ENCODE peak calls at places on chromosomes 3 and 15, in seven cellular contexts. One of them, this sample, is unnamed.

GRCh38 chr3:10804183-10804648 is 11.8 kb upstream of the SLC6A11 start:
- DNase-seq in stomach: no peak
- DNase-seq in adrenal gland: no peak
- DNase-seq in IMR-90: no peak
- DNase-seq in lower leg skin: peak
- DNase-seq in transverse colon: no peak
- DNase-seq in HCT116: peak
- DNase-seq in this sample: no peak

GRCh38 chr3:173876476-173876875 is 478.9 kb downstream of the NLGN1 start:
- DNase-seq in stomach: no peak
- DNase-seq in IMR-90: no peak
- DNase-seq in adrenal gland: no peak
- DNase-seq in HCT116: peak
- DNase-seq in lower leg skin: no peak
- DNase-seq in transverse colon: no peak
- DNase-seq in this sample: no peak

GRCh38 chr3:30012941-30013543 is 593.4 kb upstream of the TGFBR2 start:
- DNase-seq in transverse colon: peak
- DNase-seq in IMR-90: peak
- DNase-seq in HCT116: peak
- DNase-seq in stomach: peak
- DNase-seq in lower leg skin: peak
- DNase-seq in adrenal gland: peak
- DNase-seq in this sample: peak

GRCh38 chr3:140151321-140151720 is 216.3 kb downstream of the CLSTN2 start:
- DNase-seq in IMR-90: no peak
- DNase-seq in adrenal gland: no peak
- DNase-seq in lower leg skin: no peak
- DNase-seq in HCT116: no peak
- DNase-seq in stomach: no peak
- DNase-seq in transverse colon: no peak
- DNase-seq in this sample: no peak

GRCh38 chr3:66423791-66424190 is 77.0 kb downstream of the LRIG1 start:
- DNase-seq in stomach: no peak
- DNase-seq in lower leg skin: no peak
- DNase-seq in adrenal gland: no peak
- DNase-seq in HCT116: no peak
- DNase-seq in transverse colon: no peak
- DNase-seq in IMR-90: peak
- DNase-seq in this sample: no peak

GRCh38 chr15:89143503-89144162 is 55.4 kb downstream of the ABHD2 start:
- DNase-seq in lower leg skin: no peak
- DNase-seq in IMR-90: peak
- DNase-seq in transverse colon: no peak
- DNase-seq in HCT116: no peak
- DNase-seq in adrenal gland: peak
- DNase-seq in stomach: no peak
- DNase-seq in this sample: no peak

GRCh38 chr15:33149919-33150318 is 44.6 kb downstream of the FMN1 start:
- DNase-seq in stomach: no peak
- DNase-seq in lower leg skin: no peak
- DNase-seq in adrenal gland: no peak
- DNase-seq in IMR-90: peak
- DNase-seq in HCT116: no peak
- DNase-seq in transverse colon: no peak
- DNase-seq in this sample: no peak

GRCh38 chr15:42364529-42364928 is 5.2 kb downstream of the CAPN3 start:
- DNase-seq in IMR-90: no peak
- DNase-seq in HCT116: no peak
- DNase-seq in lower leg skin: no peak
- DNase-seq in stomach: no peak
- DNase-seq in transverse colon: no peak
- DNase-seq in adrenal gland: peak
- DNase-seq in this sample: no peak

GRCh38 chr15:56989411-56989924 is 71.0 kb downstream of the TCF12 start:
- DNase-seq in lower leg skin: no peak
- DNase-seq in IMR-90: peak
- DNase-seq in HCT116: no peak
- DNase-seq in adrenal gland: no peak
- DNase-seq in transverse colon: no peak
- DNase-seq in stomach: no peak
- DNase-seq in this sample: no peak

GRCh38 chr3:160018959-160019358 is 30.3 kb downstream of the IL12A start:
- DNase-seq in adrenal gland: no peak
- DNase-seq in stomach: no peak
- DNase-seq in HCT116: no peak
- DNase-seq in transverse colon: no peak
- DNase-seq in IMR-90: no peak
- DNase-seq in lower leg skin: no peak
- DNase-seq in this sample: no peak

GRCh38 chr15:68930268-68931022 is at the start of gene SPESP1:
- DNase-seq in HCT116: no peak
- DNase-seq in IMR-90: peak
- DNase-seq in lower leg skin: peak
- DNase-seq in transverse colon: peak
- DNase-seq in adrenal gland: peak
- DNase-seq in stomach: peak
- DNase-seq in this sample: no peak

GRCh38 chr15:88727439-88727838 is 75.8 kb upstream of the ACAN start:
- DNase-seq in transverse colon: no peak
- DNase-seq in lower leg skin: no peak
- DNase-seq in adrenal gland: no peak
- DNase-seq in stomach: peak
- DNase-seq in IMR-90: no peak
- DNase-seq in HCT116: no peak
- DNase-seq in this sample: no peak

GRCh38 chr3:46996689-46997452 is 17.4 kb downstream of the NBEAL2 start:
- DNase-seq in transverse colon: no peak
- DNase-seq in adrenal gland: no peak
- DNase-seq in HCT116: no peak
- DNase-seq in IMR-90: no peak
- DNase-seq in stomach: no peak
- DNase-seq in lower leg skin: no peak
- DNase-seq in this sample: no peak

GRCh38 chr3:171108066-171108465 is 81.5 kb upstream of the SLC2A2 start:
- DNase-seq in stomach: no peak
- DNase-seq in transverse colon: no peak
- DNase-seq in adrenal gland: peak
- DNase-seq in lower leg skin: no peak
- DNase-seq in IMR-90: peak
- DNase-seq in HCT116: peak
- DNase-seq in this sample: no peak

GRCh38 chr3:122691195-122691594 is 10.6 kb downstream of the PARP14 start:
- DNase-seq in HCT116: no peak
- DNase-seq in transverse colon: no peak
- DNase-seq in stomach: peak
- DNase-seq in IMR-90: peak
- DNase-seq in lower leg skin: no peak
- DNase-seq in adrenal gland: peak
- DNase-seq in this sample: no peak

GRCh38 chr3:195032106-195032759 is 238.7 kb downstream of the XXYLT1 start:
- DNase-seq in adrenal gland: no peak
- DNase-seq in IMR-90: no peak
- DNase-seq in lower leg skin: no peak
- DNase-seq in stomach: no peak
- DNase-seq in HCT116: no peak
- DNase-seq in transverse colon: no peak
- DNase-seq in this sample: no peak

GRCh38 chr3:74532446-74532845 is 82.0 kb downstream of the CNTN3 start:
- DNase-seq in HCT116: no peak
- DNase-seq in IMR-90: peak
- DNase-seq in adrenal gland: no peak
- DNase-seq in transverse colon: no peak
- DNase-seq in stomach: no peak
- DNase-seq in lower leg skin: peak
- DNase-seq in this sample: no peak

GRCh38 chr3:190972840-190973270 is 110.4 kb upstream of the GMNC start:
- DNase-seq in HCT116: no peak
- DNase-seq in IMR-90: no peak
- DNase-seq in adrenal gland: no peak
- DNase-seq in stomach: no peak
- DNase-seq in transverse colon: no peak
- DNase-seq in lower leg skin: no peak
- DNase-seq in this sample: no peak

GRCh38 chr3:45832691-45833090 is 9.2 kb downstream of the LZTFL1 start:
- DNase-seq in HCT116: peak
- DNase-seq in lower leg skin: no peak
- DNase-seq in adrenal gland: no peak
- DNase-seq in transverse colon: no peak
- DNase-seq in stomach: no peak
- DNase-seq in IMR-90: peak
- DNase-seq in this sample: no peak

GRCh38 chr15:59689626-59690236 is 611 bp upstream of the BNIP2 start:
- DNase-seq in stomach: peak
- DNase-seq in lower leg skin: peak
- DNase-seq in transverse colon: peak
- DNase-seq in adrenal gland: peak
- DNase-seq in HCT116: peak
- DNase-seq in IMR-90: peak
- DNase-seq in this sample: no peak

GRCh38 chr3:69913422-69913821 is 86.1 kb upstream of the SAMMSON start:
- DNase-seq in IMR-90: no peak
- DNase-seq in stomach: no peak
- DNase-seq in lower leg skin: no peak
- DNase-seq in HCT116: no peak
- DNase-seq in transverse colon: no peak
- DNase-seq in adrenal gland: no peak
- DNase-seq in this sample: no peak

GRCh38 chr3:196624907-196625306 is 14.6 kb upstream of the NRROS start:
- DNase-seq in lower leg skin: no peak
- DNase-seq in transverse colon: no peak
- DNase-seq in adrenal gland: peak
- DNase-seq in HCT116: no peak
- DNase-seq in stomach: no peak
- DNase-seq in IMR-90: no peak
- DNase-seq in this sample: no peak

GRCh38 chr3:3200632-3201212 is 21.2 kb upstream of the CRBN start:
- DNase-seq in HCT116: peak
- DNase-seq in IMR-90: peak
- DNase-seq in adrenal gland: peak
- DNase-seq in transverse colon: peak
- DNase-seq in stomach: peak
- DNase-seq in lower leg skin: peak
- DNase-seq in this sample: no peak

GRCh38 chr15:83920115-83920514 is 266.2 kb downstream of the ADAMTSL3 start:
- DNase-seq in HCT116: no peak
- DNase-seq in stomach: no peak
- DNase-seq in lower leg skin: no peak
- DNase-seq in IMR-90: no peak
- DNase-seq in transverse colon: no peak
- DNase-seq in adrenal gland: no peak
- DNase-seq in this sample: no peak

GRCh38 chr3:4741404-4742307 is 237.6 kb upstream of the BHLHE40 start:
- DNase-seq in lower leg skin: peak
- DNase-seq in IMR-90: peak
- DNase-seq in stomach: peak
- DNase-seq in adrenal gland: peak
- DNase-seq in HCT116: peak
- DNase-seq in transverse colon: peak
- DNase-seq in this sample: peak
- TF ChIP-seq POLR2A in lower leg skin: no peak
- TF ChIP-seq POLR2A in IMR-90: no peak
- TF ChIP-seq POLR2A in stomach: no peak
- TF ChIP-seq POLR2A in adrenal gland: peak
- TF ChIP-seq POLR2A in HCT116: no peak
- TF ChIP-seq POLR2A in transverse colon: no peak
- TF ChIP-seq POLR2A in this sample: no peak

GRCh38 chr3:129428382-129429079 is at the start of gene EFCAB12:
- DNase-seq in stomach: peak
- DNase-seq in lower leg skin: peak
- DNase-seq in HCT116: no peak
- DNase-seq in IMR-90: peak
- DNase-seq in transverse colon: peak
- DNase-seq in adrenal gland: peak
- DNase-seq in this sample: peak
- TF ChIP-seq POLR2A in stomach: no peak
- TF ChIP-seq POLR2A in lower leg skin: no peak
- TF ChIP-seq POLR2A in HCT116: no peak
- TF ChIP-seq POLR2A in IMR-90: no peak
- TF ChIP-seq POLR2A in transverse colon: peak
- TF ChIP-seq POLR2A in adrenal gland: peak
- TF ChIP-seq POLR2A in this sample: no peak

GRCh38 chr3:126300761-126301481 is 56.3 kb downstream of the KLF15 start:
- DNase-seq in transverse colon: no peak
- DNase-seq in adrenal gland: peak
- DNase-seq in HCT116: no peak
- DNase-seq in stomach: peak
- DNase-seq in IMR-90: no peak
- DNase-seq in lower leg skin: no peak
- DNase-seq in this sample: no peak
- TF ChIP-seq POLR2A in transverse colon: no peak
- TF ChIP-seq POLR2A in adrenal gland: no peak
- TF ChIP-seq POLR2A in HCT116: no peak
- TF ChIP-seq POLR2A in stomach: no peak
- TF ChIP-seq POLR2A in IMR-90: no peak
- TF ChIP-seq POLR2A in lower leg skin: no peak
- TF ChIP-seq POLR2A in this sample: no peak

DNA sequence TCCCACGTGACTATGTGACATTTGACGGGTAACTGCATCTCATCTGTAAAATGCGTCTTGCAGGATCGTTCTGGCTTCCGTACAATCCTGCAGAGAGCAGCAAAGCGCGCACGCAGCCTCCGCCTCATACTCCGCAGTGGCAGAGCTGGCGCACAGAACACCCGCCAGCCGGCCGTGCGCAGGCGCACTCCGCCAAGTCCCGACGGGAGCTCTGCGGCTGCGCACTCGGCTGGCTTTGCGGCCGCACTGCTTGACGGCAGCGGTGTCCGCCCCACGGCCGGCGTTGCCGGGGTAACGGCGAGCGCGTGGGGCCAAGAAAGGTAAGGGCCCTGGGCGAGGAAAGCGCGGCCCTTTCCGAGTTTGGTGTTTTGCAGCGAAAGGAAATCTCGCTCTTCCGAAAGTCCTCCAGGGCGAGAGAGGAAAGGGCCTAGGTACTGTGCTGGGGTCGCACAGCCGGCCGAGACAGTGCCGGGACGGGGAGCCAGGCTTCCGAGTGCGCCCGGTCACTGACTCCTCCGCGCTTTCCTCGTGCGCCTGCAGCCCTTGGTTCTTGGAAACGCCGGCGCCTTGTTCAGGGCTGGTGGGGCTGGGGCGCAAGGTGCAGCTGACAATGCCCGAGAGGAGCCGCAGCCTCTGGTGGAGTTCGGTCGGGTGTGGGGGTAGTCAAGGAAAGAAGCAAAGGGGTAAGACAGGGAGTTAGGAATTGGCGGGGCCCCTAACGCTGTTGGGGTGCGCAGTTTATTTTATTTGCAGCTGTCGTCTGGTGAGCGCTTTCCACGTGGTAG is at the start of gene TSEN2:
- DNase-seq in adrenal gland: peak
- DNase-seq in stomach: peak
- DNase-seq in lower leg skin: peak
- DNase-seq in transverse colon: peak
- DNase-seq in IMR-90: peak
- DNase-seq in HCT116: peak
- DNase-seq in this sample: peak
- TF ChIP-seq POLR2A in adrenal gland: peak
- TF ChIP-seq POLR2A in stomach: peak
- TF ChIP-seq POLR2A in lower leg skin: no peak
- TF ChIP-seq POLR2A in transverse colon: peak
- TF ChIP-seq POLR2A in IMR-90: no peak
- TF ChIP-seq POLR2A in HCT116: peak
- TF ChIP-seq POLR2A in this sample: peak

GRCh38 chr3:37400945-37401344 is 226.6 kb upstream of the LRRFIP2 start:
- DNase-seq in HCT116: no peak
- DNase-seq in lower leg skin: no peak
- DNase-seq in transverse colon: no peak
- DNase-seq in stomach: no peak
- DNase-seq in adrenal gland: peak
- DNase-seq in IMR-90: no peak
- DNase-seq in this sample: no peak
- TF ChIP-seq POLR2A in HCT116: no peak
- TF ChIP-seq POLR2A in lower leg skin: no peak
- TF ChIP-seq POLR2A in transverse colon: no peak
- TF ChIP-seq POLR2A in stomach: no peak
- TF ChIP-seq POLR2A in adrenal gland: no peak
- TF ChIP-seq POLR2A in IMR-90: no peak
- TF ChIP-seq POLR2A in this sample: no peak